ENCODE peak calls at places on chromosomes 16 and 17, in eight cellular contexts. One of them, this sample, is unnamed.

GRCh38 chr16:70252355-70252988 is 732 bp upstream of the EXOSC6 start:
- DNase-seq in type B pancreatic cell: no peak
- DNase-seq in cardiac fibroblast: peak; percentile 32
- DNase-seq in heart left ventricle: no peak
- DNase-seq in GM12878: no peak
- DNase-seq in natural killer cell: no peak
- DNase-seq in transverse colon: no peak
- DNase-seq in epithelial cell of esophagus: peak; percentile 46
- DNase-seq in this sample: no peak

GRCh38 chr17:77501101-77501566 is 360.4 kb downstream of the SEC14L1 start:
- DNase-seq in type B pancreatic cell: no peak
- DNase-seq in cardiac fibroblast: no peak
- DNase-seq in heart left ventricle: peak; percentile 22
- DNase-seq in GM12878: no peak
- DNase-seq in natural killer cell: no peak
- DNase-seq in transverse colon: peak; percentile 6
- DNase-seq in epithelial cell of esophagus: no peak
- DNase-seq in this sample: peak; percentile 40

GRCh38 chr16:25279491-25279890 is 21.8 kb upstream of the ZKSCAN2 start:
- DNase-seq in type B pancreatic cell: no peak
- DNase-seq in cardiac fibroblast: no peak
- DNase-seq in heart left ventricle: no peak
- DNase-seq in GM12878: no peak
- DNase-seq in natural killer cell: no peak
- DNase-seq in transverse colon: no peak
- DNase-seq in epithelial cell of esophagus: peak; percentile 79
- DNase-seq in this sample: no peak

GRCh38 chr16:52487849-52488457 is 59.0 kb downstream of the TOX3 start:
- DNase-seq in type B pancreatic cell: no peak
- DNase-seq in cardiac fibroblast: no peak
- DNase-seq in heart left ventricle: no peak
- DNase-seq in GM12878: no peak
- DNase-seq in natural killer cell: no peak
- DNase-seq in transverse colon: no peak
- DNase-seq in epithelial cell of esophagus: no peak
- DNase-seq in this sample: no peak

GRCh38 chr16:82735176-82735575 is 108.4 kb downstream of the CDH13 start:
- DNase-seq in type B pancreatic cell: no peak
- DNase-seq in cardiac fibroblast: no peak
- DNase-seq in heart left ventricle: peak; percentile 71
- DNase-seq in GM12878: no peak
- DNase-seq in natural killer cell: no peak
- DNase-seq in transverse colon: no peak
- DNase-seq in epithelial cell of esophagus: no peak
- DNase-seq in this sample: no peak

GRCh38 chr16:81279375-81279774 is 35.4 kb upstream of the GAN start:
- DNase-seq in type B pancreatic cell: no peak
- DNase-seq in cardiac fibroblast: peak; percentile 86
- DNase-seq in heart left ventricle: no peak
- DNase-seq in GM12878: no peak
- DNase-seq in natural killer cell: no peak
- DNase-seq in transverse colon: no peak
- DNase-seq in epithelial cell of esophagus: peak; percentile 85
- DNase-seq in this sample: peak; percentile 23

GRCh38 chr16:51003850-51004566 is 147.1 kb downstream of the SALL1 start:
- DNase-seq in type B pancreatic cell: no peak
- DNase-seq in cardiac fibroblast: no peak
- DNase-seq in heart left ventricle: no peak
- DNase-seq in GM12878: no peak
- DNase-seq in natural killer cell: no peak
- DNase-seq in transverse colon: no peak
- DNase-seq in epithelial cell of esophagus: no peak
- DNase-seq in this sample: no peak

GRCh38 chr17:36117505-36118382 is 14.1 kb downstream of the CCL4 start:
- DNase-seq in type B pancreatic cell: no peak
- DNase-seq in cardiac fibroblast: no peak
- DNase-seq in heart left ventricle: no peak
- DNase-seq in GM12878: no peak
- DNase-seq in natural killer cell: no peak
- DNase-seq in transverse colon: peak; percentile 34
- DNase-seq in epithelial cell of esophagus: no peak
- DNase-seq in this sample: no peak

GRCh38 chr16:72291121-72291520 is 119.2 kb upstream of the PMFBP1 start:
- DNase-seq in type B pancreatic cell: no peak
- DNase-seq in cardiac fibroblast: peak; percentile 65
- DNase-seq in heart left ventricle: no peak
- DNase-seq in GM12878: no peak
- DNase-seq in natural killer cell: no peak
- DNase-seq in transverse colon: no peak
- DNase-seq in epithelial cell of esophagus: no peak
- DNase-seq in this sample: no peak

GRCh38 chr16:86018487-86018886 is 119.5 kb downstream of the IRF8 start:
- DNase-seq in type B pancreatic cell: no peak
- DNase-seq in cardiac fibroblast: peak; percentile 6
- DNase-seq in heart left ventricle: peak; percentile 66
- DNase-seq in GM12878: no peak
- DNase-seq in natural killer cell: no peak
- DNase-seq in transverse colon: peak; percentile 49
- DNase-seq in epithelial cell of esophagus: no peak
- DNase-seq in this sample: no peak

GRCh38 chr16:50273888-50274770 is 7.8 kb downstream of the ADCY7 start:
- DNase-seq in type B pancreatic cell: no peak
- DNase-seq in cardiac fibroblast: no peak
- DNase-seq in heart left ventricle: peak; percentile 36
- DNase-seq in GM12878: peak; percentile 64
- DNase-seq in natural killer cell: no peak
- DNase-seq in transverse colon: peak; percentile 60
- DNase-seq in epithelial cell of esophagus: no peak
- DNase-seq in this sample: no peak

GRCh38 chr17:59825533-59826316 is 67.0 kb downstream of the TUBD1 start:
- DNase-seq in type B pancreatic cell: no peak
- DNase-seq in cardiac fibroblast: peak; percentile 90
- DNase-seq in heart left ventricle: no peak
- DNase-seq in GM12878: no peak
- DNase-seq in natural killer cell: no peak
- DNase-seq in transverse colon: no peak
- DNase-seq in epithelial cell of esophagus: peak; percentile 61
- DNase-seq in this sample: peak; percentile 57

GRCh38 chr16:67987460-67988160 is 7.3 kb upstream of the DPEP3 start:
- DNase-seq in type B pancreatic cell: no peak
- DNase-seq in cardiac fibroblast: peak; percentile 55
- DNase-seq in heart left ventricle: peak; percentile 52
- DNase-seq in GM12878: no peak
- DNase-seq in natural killer cell: no peak
- DNase-seq in transverse colon: no peak
- DNase-seq in epithelial cell of esophagus: peak; percentile 30
- DNase-seq in this sample: peak; percentile 18

GRCh38 chr17:2090804-2091534 is 36.1 kb downstream of the HIC1 start:
- DNase-seq in type B pancreatic cell: no peak
- DNase-seq in cardiac fibroblast: peak; percentile 94
- DNase-seq in heart left ventricle: peak; percentile 86
- DNase-seq in GM12878: no peak
- DNase-seq in natural killer cell: no peak
- DNase-seq in transverse colon: peak; percentile 56
- DNase-seq in epithelial cell of esophagus: peak; percentile 74
- DNase-seq in this sample: peak; percentile 54
- TF ChIP-seq CTCF in type B pancreatic cell: peak; percentile 57
- TF ChIP-seq CTCF in cardiac fibroblast: peak; percentile 61
- TF ChIP-seq CTCF in heart left ventricle: peak; percentile 30
- TF ChIP-seq CTCF in GM12878: no peak
- TF ChIP-seq CTCF in natural killer cell: no peak
- TF ChIP-seq CTCF in transverse colon: no peak
- TF ChIP-seq CTCF in epithelial cell of esophagus: peak; percentile 20
- TF ChIP-seq CTCF in this sample: peak; percentile 20

DNA sequence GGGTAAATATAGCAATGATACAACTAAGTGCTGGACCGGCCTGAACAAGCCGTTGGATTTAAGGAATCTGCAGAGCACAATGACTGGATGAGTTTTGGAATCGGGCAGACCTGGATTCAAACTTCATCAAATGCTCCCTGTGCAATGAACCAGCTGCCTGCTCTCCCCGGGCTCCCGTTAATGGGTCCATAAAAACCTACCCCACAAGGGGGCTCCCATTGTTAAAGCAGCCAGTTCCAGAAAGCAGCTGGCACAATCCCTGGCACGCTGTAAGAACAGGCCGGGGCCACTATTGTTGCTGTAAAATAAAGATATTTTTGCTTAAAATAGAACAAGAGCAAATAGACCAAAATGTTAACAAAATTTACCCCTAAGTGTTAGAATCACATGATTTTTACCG is 131.9 kb downstream of the C16orf95 start:
- DNase-seq in type B pancreatic cell: no peak
- DNase-seq in cardiac fibroblast: no peak
- DNase-seq in heart left ventricle: no peak
- DNase-seq in GM12878: no peak
- DNase-seq in natural killer cell: no peak
- DNase-seq in transverse colon: no peak
- DNase-seq in epithelial cell of esophagus: no peak
- DNase-seq in this sample: no peak
- TF ChIP-seq CTCF in type B pancreatic cell: peak; percentile 36
- TF ChIP-seq CTCF in cardiac fibroblast: no peak
- TF ChIP-seq CTCF in heart left ventricle: no peak
- TF ChIP-seq CTCF in GM12878: no peak
- TF ChIP-seq CTCF in natural killer cell: no peak
- TF ChIP-seq CTCF in transverse colon: no peak
- TF ChIP-seq CTCF in epithelial cell of esophagus: no peak
- TF ChIP-seq CTCF in this sample: peak; percentile 36

GRCh38 chr17:28407130-28407973 is 1.3 kb upstream of the SLC46A1 start:
- DNase-seq in type B pancreatic cell: no peak
- DNase-seq in cardiac fibroblast: no peak
- DNase-seq in heart left ventricle: no peak
- DNase-seq in GM12878: no peak
- DNase-seq in natural killer cell: no peak
- DNase-seq in transverse colon: no peak
- DNase-seq in epithelial cell of esophagus: peak; percentile 98
- DNase-seq in this sample: no peak
- TF ChIP-seq CTCF in type B pancreatic cell: peak; percentile 13
- TF ChIP-seq CTCF in cardiac fibroblast: no peak
- TF ChIP-seq CTCF in heart left ventricle: no peak
- TF ChIP-seq CTCF in GM12878: no peak
- TF ChIP-seq CTCF in natural killer cell: no peak
- TF ChIP-seq CTCF in transverse colon: no peak
- TF ChIP-seq CTCF in epithelial cell of esophagus: peak; percentile 36
- TF ChIP-seq CTCF in this sample: no peak

GRCh38 chr17:29243792-29244191 is 2.9 kb upstream of the CRYBA1 start:
- DNase-seq in type B pancreatic cell: no peak
- DNase-seq in cardiac fibroblast: peak; percentile 57
- DNase-seq in heart left ventricle: no peak
- DNase-seq in GM12878: no peak
- DNase-seq in natural killer cell: no peak
- DNase-seq in transverse colon: no peak
- DNase-seq in epithelial cell of esophagus: no peak
- DNase-seq in this sample: peak; percentile 39
- TF ChIP-seq CTCF in type B pancreatic cell: peak; percentile 74
- TF ChIP-seq CTCF in cardiac fibroblast: peak; percentile 67
- TF ChIP-seq CTCF in heart left ventricle: peak; percentile 20
- TF ChIP-seq CTCF in GM12878: peak; percentile 58
- TF ChIP-seq CTCF in natural killer cell: no peak
- TF ChIP-seq CTCF in transverse colon: peak; percentile 11
- TF ChIP-seq CTCF in epithelial cell of esophagus: peak; percentile 54
- TF ChIP-seq CTCF in this sample: peak; percentile 59

This sample was measured in PC-3.